ENCODE peak calls at places on chromosomes 4 and X, in eight cellular contexts. One of them, this sample, is unnamed.

GRCh38 chrX:118499295-118499694 is 3.7 kb downstream of the DOCK11 start:
- DNase-seq in right lobe of liver: no peak
- DNase-seq in ovary: no peak
- DNase-seq in OCI-LY7: no peak
- DNase-seq in MM.1S: no peak
- DNase-seq in PC-3: no peak
- DNase-seq in MG63: no peak
- DNase-seq in left ventricle myocardium inferior: no peak
- DNase-seq in this sample: no peak

GRCh38 chrX:22389544-22390243 is 117.0 kb downstream of the CBLL2 start:
- DNase-seq in left ventricle myocardium inferior: no peak
- DNase-seq in ovary: no peak
- DNase-seq in PC-3: peak; percentile 73
- DNase-seq in MM.1S: no peak
- DNase-seq in MG63: peak; percentile 49
- DNase-seq in OCI-LY7: no peak
- DNase-seq in right lobe of liver: no peak
- DNase-seq in this sample: peak; percentile 67

GRCh38 chr4:80179637-80180161 is 17.6 kb upstream of the PRDM8 start:
- DNase-seq in ovary: no peak
- DNase-seq in MM.1S: no peak
- DNase-seq in PC-3: no peak
- DNase-seq in right lobe of liver: no peak
- DNase-seq in MG63: no peak
- DNase-seq in OCI-LY7: no peak
- DNase-seq in left ventricle myocardium inferior: no peak
- DNase-seq in this sample: no peak

GRCh38 chrX:153738056-153738605 is 13.5 kb downstream of the ABCD1 start:
- DNase-seq in MM.1S: no peak
- DNase-seq in PC-3: no peak
- DNase-seq in right lobe of liver: no peak
- DNase-seq in MG63: no peak
- DNase-seq in ovary: no peak
- DNase-seq in left ventricle myocardium inferior: no peak
- DNase-seq in OCI-LY7: no peak
- DNase-seq in this sample: no peak

GRCh38 chrX:15515931-15516330 is 15.3 kb downstream of the BMX start:
- DNase-seq in ovary: no peak
- DNase-seq in OCI-LY7: no peak
- DNase-seq in left ventricle myocardium inferior: no peak
- DNase-seq in PC-3: no peak
- DNase-seq in MM.1S: no peak
- DNase-seq in MG63: no peak
- DNase-seq in right lobe of liver: no peak
- DNase-seq in this sample: no peak

GRCh38 chrX:3181846-3182245 is 140.6 kb downstream of the ARSF start:
- DNase-seq in PC-3: no peak
- DNase-seq in MG63: no peak
- DNase-seq in OCI-LY7: no peak
- DNase-seq in left ventricle myocardium inferior: no peak
- DNase-seq in ovary: no peak
- DNase-seq in right lobe of liver: no peak
- DNase-seq in MM.1S: no peak
- DNase-seq in this sample: no peak

GRCh38 chr4:95050980-95051688 is 293.4 kb downstream of the BMPR1B start:
- DNase-seq in OCI-LY7: no peak
- DNase-seq in right lobe of liver: no peak
- DNase-seq in ovary: no peak
- DNase-seq in PC-3: no peak
- DNase-seq in left ventricle myocardium inferior: no peak
- DNase-seq in MG63: no peak
- DNase-seq in MM.1S: no peak
- DNase-seq in this sample: no peak

GRCh38 chrX:49977319-49978090 is 55.1 kb downstream of the CLCN5 start:
- DNase-seq in right lobe of liver: no peak
- DNase-seq in MM.1S: no peak
- DNase-seq in left ventricle myocardium inferior: no peak
- DNase-seq in OCI-LY7: no peak
- DNase-seq in PC-3: no peak
- DNase-seq in MG63: no peak
- DNase-seq in ovary: no peak
- DNase-seq in this sample: no peak

GRCh38 chrX:56932106-56932505 is 63.2 kb downstream of the SPIN3 start:
- DNase-seq in right lobe of liver: no peak
- DNase-seq in MG63: no peak
- DNase-seq in ovary: no peak
- DNase-seq in OCI-LY7: no peak
- DNase-seq in PC-3: no peak
- DNase-seq in left ventricle myocardium inferior: no peak
- DNase-seq in MM.1S: no peak
- DNase-seq in this sample: no peak
- H3K9me3 ChIP-seq in right lobe of liver: no peaks in the 10 kb centered on the region
- H3K9me3 ChIP-seq in MG63: no peaks in the 10 kb centered on the region
- H3K9me3 ChIP-seq in ovary: no peaks in the 10 kb centered on the region
- H3K9me3 ChIP-seq in OCI-LY7: no peaks in the 10 kb centered on the region
- H3K9me3 ChIP-seq in PC-3: no peaks in the 10 kb centered on the region
- H3K9me3 ChIP-seq in left ventricle myocardium inferior: peaks cover 17% of the 10 kb centered on the region
- H3K9me3 ChIP-seq in MM.1S: no peaks in the 10 kb centered on the region
- H3K9me3 ChIP-seq in this sample: peaks cover 18% of the 10 kb centered on the region

GRCh38 chr4:41933997-41934812 is 1.0 kb upstream of the TMEM33 start:
- DNase-seq in right lobe of liver: peak; percentile 66
- DNase-seq in PC-3: no peak
- DNase-seq in ovary: no peak
- DNase-seq in MG63: no peak
- DNase-seq in MM.1S: no peak
- DNase-seq in OCI-LY7: no peak
- DNase-seq in left ventricle myocardium inferior: no peak
- DNase-seq in this sample: no peak

GRCh38 chr4:41935652-41936021 is 408 bp downstream of the TMEM33 start:
- DNase-seq in OCI-LY7: peak; percentile 28
- DNase-seq in PC-3: peak; percentile 26
- DNase-seq in right lobe of liver: no peak
- DNase-seq in ovary: no peak
- DNase-seq in left ventricle myocardium inferior: no peak
- DNase-seq in MM.1S: peak; percentile 13
- DNase-seq in MG63: peak; percentile 3
- DNase-seq in this sample: peak; percentile 59

GRCh38 chr4:41939016-41939623 is 3.9 kb downstream of the TMEM33 start:
- DNase-seq in left ventricle myocardium inferior: no peak
- DNase-seq in MG63: no peak
- DNase-seq in ovary: no peak
- DNase-seq in PC-3: peak; percentile 26
- DNase-seq in MM.1S: no peak
- DNase-seq in OCI-LY7: no peak
- DNase-seq in right lobe of liver: no peak
- DNase-seq in this sample: peak; percentile 69

GRCh38 chr4:41932988-41933387 is 2.2 kb upstream of the TMEM33 start:
- DNase-seq in MG63: no peak
- DNase-seq in left ventricle myocardium inferior: no peak
- DNase-seq in MM.1S: no peak
- DNase-seq in OCI-LY7: no peak
- DNase-seq in ovary: no peak
- DNase-seq in PC-3: no peak
- DNase-seq in right lobe of liver: no peak
- DNase-seq in this sample: no peak

GRCh38 chr4:41934813-41935651 is at the start of gene TMEM33:
- DNase-seq in left ventricle myocardium inferior: peak; percentile 86
- DNase-seq in MM.1S: peak; percentile 91
- DNase-seq in PC-3: peak; percentile 85
- DNase-seq in right lobe of liver: peak; percentile 92
- DNase-seq in MG63: peak; percentile 81
- DNase-seq in ovary: peak; percentile 79
- DNase-seq in OCI-LY7: peak; percentile 90
- DNase-seq in this sample: peak; percentile 85
- H3K9me3 ChIP-seq in left ventricle myocardium inferior: no peaks in the 10 kb centered on the region
- H3K9me3 ChIP-seq in MM.1S: no peaks in the 10 kb centered on the region
- H3K9me3 ChIP-seq in PC-3: no peaks in the 10 kb centered on the region
- H3K9me3 ChIP-seq in right lobe of liver: no peaks in the 10 kb centered on the region
- H3K9me3 ChIP-seq in MG63: no peaks in the 10 kb centered on the region
- H3K9me3 ChIP-seq in ovary: no peaks in the 10 kb centered on the region
- H3K9me3 ChIP-seq in OCI-LY7: no peaks in the 10 kb centered on the region
- H3K9me3 ChIP-seq in this sample: no peaks in the 10 kb centered on the region

GRCh38 chrX:73525928-73526690 is 36.9 kb upstream of the CHIC1 start:
- DNase-seq in ovary: no peak
- DNase-seq in MG63: no peak
- DNase-seq in MM.1S: no peak
- DNase-seq in OCI-LY7: no peak
- DNase-seq in left ventricle myocardium inferior: no peak
- DNase-seq in PC-3: no peak
- DNase-seq in right lobe of liver: no peak
- DNase-seq in this sample: no peak
- H3K9me3 ChIP-seq in ovary: no peaks in the 10 kb centered on the region
- H3K9me3 ChIP-seq in MG63: no peaks in the 10 kb centered on the region
- H3K9me3 ChIP-seq in MM.1S: no peaks in the 10 kb centered on the region
- H3K9me3 ChIP-seq in OCI-LY7: no peaks in the 10 kb centered on the region
- H3K9me3 ChIP-seq in left ventricle myocardium inferior: no peaks in the 10 kb centered on the region
- H3K9me3 ChIP-seq in PC-3: no peaks in the 10 kb centered on the region
- H3K9me3 ChIP-seq in right lobe of liver: no peaks in the 10 kb centered on the region
- H3K9me3 ChIP-seq in this sample: peaks cover 24% of the 10 kb centered on the region

GRCh38 chr4:10130190-10130888 is 13.7 kb upstream of the WDR1 start:
- DNase-seq in left ventricle myocardium inferior: no peak
- DNase-seq in OCI-LY7: no peak
- DNase-seq in ovary: no peak
- DNase-seq in right lobe of liver: no peak
- DNase-seq in MM.1S: no peak
- DNase-seq in PC-3: no peak
- DNase-seq in MG63: no peak
- DNase-seq in this sample: no peak

GRCh38 chr4:10131202-10131601 is 14.6 kb upstream of the WDR1 start:
- DNase-seq in MM.1S: no peak
- DNase-seq in OCI-LY7: no peak
- DNase-seq in ovary: no peak
- DNase-seq in MG63: no peak
- DNase-seq in left ventricle myocardium inferior: no peak
- DNase-seq in right lobe of liver: no peak
- DNase-seq in PC-3: no peak
- DNase-seq in this sample: no peak

GRCh38 chr4:10129196-10130185 is 12.9 kb upstream of the WDR1 start:
- DNase-seq in ovary: no peak
- DNase-seq in OCI-LY7: no peak
- DNase-seq in PC-3: peak; percentile 50
- DNase-seq in MG63: peak; percentile 47
- DNase-seq in left ventricle myocardium inferior: no peak
- DNase-seq in MM.1S: no peak
- DNase-seq in right lobe of liver: no peak
- DNase-seq in this sample: no peak

GRCh38 chr4:10135252-10135651 is 18.7 kb upstream of the WDR1 start:
- DNase-seq in ovary: no peak
- DNase-seq in MM.1S: no peak
- DNase-seq in PC-3: no peak
- DNase-seq in OCI-LY7: no peak
- DNase-seq in left ventricle myocardium inferior: no peak
- DNase-seq in right lobe of liver: no peak
- DNase-seq in MG63: no peak
- DNase-seq in this sample: no peak

GRCh38 chr4:10134141-10134540 is 17.5 kb upstream of the WDR1 start:
- DNase-seq in OCI-LY7: no peak
- DNase-seq in PC-3: no peak
- DNase-seq in MG63: no peak
- DNase-seq in right lobe of liver: no peak
- DNase-seq in ovary: no peak
- DNase-seq in left ventricle myocardium inferior: no peak
- DNase-seq in MM.1S: no peak
- DNase-seq in this sample: no peak
- H3K9me3 ChIP-seq in OCI-LY7: no peaks in the 10 kb centered on the region
- H3K9me3 ChIP-seq in PC-3: no peaks in the 10 kb centered on the region
- H3K9me3 ChIP-seq in MG63: no peaks in the 10 kb centered on the region
- H3K9me3 ChIP-seq in right lobe of liver: no peaks in the 10 kb centered on the region
- H3K9me3 ChIP-seq in ovary: no peaks in the 10 kb centered on the region
- H3K9me3 ChIP-seq in left ventricle myocardium inferior: no peaks in the 10 kb centered on the region
- H3K9me3 ChIP-seq in MM.1S: no peaks in the 10 kb centered on the region
- H3K9me3 ChIP-seq in this sample: no peaks in the 10 kb centered on the region

GRCh38 chrX:63470506-63470905 is 119.4 kb upstream of the SPIN4 start:
- DNase-seq in MG63: no peak
- DNase-seq in left ventricle myocardium inferior: no peak
- DNase-seq in PC-3: no peak
- DNase-seq in right lobe of liver: no peak
- DNase-seq in OCI-LY7: no peak
- DNase-seq in MM.1S: no peak
- DNase-seq in ovary: no peak
- DNase-seq in this sample: no peak

GRCh38 chrX:63466690-63467089 is 115.6 kb upstream of the SPIN4 start:
- DNase-seq in PC-3: no peak
- DNase-seq in right lobe of liver: no peak
- DNase-seq in OCI-LY7: no peak
- DNase-seq in MM.1S: no peak
- DNase-seq in ovary: no peak
- DNase-seq in left ventricle myocardium inferior: no peak
- DNase-seq in MG63: no peak
- DNase-seq in this sample: no peak

GRCh38 chrX:63475200-63475599 is 124.1 kb upstream of the SPIN4 start:
- DNase-seq in OCI-LY7: peak; percentile 1
- DNase-seq in right lobe of liver: no peak
- DNase-seq in ovary: no peak
- DNase-seq in PC-3: no peak
- DNase-seq in MM.1S: no peak
- DNase-seq in left ventricle myocardium inferior: no peak
- DNase-seq in MG63: no peak
- DNase-seq in this sample: no peak

GRCh38 chrX:63471004-63471403 is 119.9 kb upstream of the SPIN4 start:
- DNase-seq in ovary: no peak
- DNase-seq in MG63: no peak
- DNase-seq in right lobe of liver: no peak
- DNase-seq in PC-3: no peak
- DNase-seq in left ventricle myocardium inferior: no peak
- DNase-seq in MM.1S: no peak
- DNase-seq in OCI-LY7: no peak
- DNase-seq in this sample: no peak
- H3K9me3 ChIP-seq in ovary: no peaks in the 10 kb centered on the region
- H3K9me3 ChIP-seq in MG63: no peaks in the 10 kb centered on the region
- H3K9me3 ChIP-seq in right lobe of liver: no peaks in the 10 kb centered on the region
- H3K9me3 ChIP-seq in PC-3: peaks cover 31% of the 10 kb centered on the region
- H3K9me3 ChIP-seq in left ventricle myocardium inferior: peaks cover 41% of the 10 kb centered on the region
- H3K9me3 ChIP-seq in MM.1S: no peaks in the 10 kb centered on the region
- H3K9me3 ChIP-seq in OCI-LY7: no peaks in the 10 kb centered on the region
- H3K9me3 ChIP-seq in this sample: peaks cover 83% of the 10 kb centered on the region

DNA sequence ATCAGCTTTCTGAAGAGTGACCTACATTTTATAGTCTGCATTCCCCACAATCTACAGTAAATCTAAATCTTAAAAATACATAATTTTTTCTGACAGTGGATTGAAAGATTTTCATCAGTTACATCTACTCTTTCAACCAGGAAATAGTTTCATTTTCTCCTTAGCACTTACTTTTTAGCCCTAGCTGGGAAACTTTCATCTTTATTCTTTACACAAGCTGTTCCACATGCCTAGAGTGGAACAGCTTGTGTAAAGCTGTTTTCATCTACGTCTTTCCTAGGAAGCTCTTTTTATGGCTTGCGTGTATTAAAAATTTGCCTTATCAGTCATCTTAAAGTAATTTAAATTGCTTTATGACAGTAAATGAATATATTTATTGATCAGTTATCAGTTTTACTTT is 40.5 kb downstream of the RBPJ start:
- DNase-seq in left ventricle myocardium inferior: no peak
- DNase-seq in right lobe of liver: no peak
- DNase-seq in MG63: no peak
- DNase-seq in MM.1S: no peak
- DNase-seq in PC-3: no peak
- DNase-seq in ovary: no peak
- DNase-seq in OCI-LY7: no peak
- DNase-seq in this sample: no peak
- H3K9me3 ChIP-seq in left ventricle myocardium inferior: no peaks in the 10 kb centered on the region
- H3K9me3 ChIP-seq in right lobe of liver: no peaks in the 10 kb centered on the region
- H3K9me3 ChIP-seq in MG63: no peaks in the 10 kb centered on the region
- H3K9me3 ChIP-seq in MM.1S: no peaks in the 10 kb centered on the region
- H3K9me3 ChIP-seq in PC-3: no peaks in the 10 kb centered on the region
- H3K9me3 ChIP-seq in ovary: no peaks in the 10 kb centered on the region
- H3K9me3 ChIP-seq in OCI-LY7: no peaks in the 10 kb centered on the region
- H3K9me3 ChIP-seq in this sample: no peaks in the 10 kb centered on the region

This sample was measured in mesenchymal stem cell.